ENCODE peak calls at places on chromosomes 6 and 20, in five cellular contexts. One of them, this sample, is unnamed.

GRCh38 chr6:7165002-7165735 is 57.4 kb downstream of the RREB1 start:
- DNase-seq in A549: no peak
- DNase-seq in Jurkat, Clone E6-1: no peak
- DNase-seq in mammary epithelial cell: no peak
- DNase-seq in PC-9: no peak
- DNase-seq in this sample: no peak

GRCh38 chr6:6996124-6996523 is 111.6 kb upstream of the RREB1 start:
- DNase-seq in PC-9: no peak
- DNase-seq in A549: no peak
- DNase-seq in mammary epithelial cell: no peak
- DNase-seq in Jurkat, Clone E6-1: no peak
- DNase-seq in this sample: no peak

GRCh38 chr20:9829835-9830234 is 9.0 kb downstream of the PAK5 start:
- DNase-seq in A549: no peak
- DNase-seq in mammary epithelial cell: no peak
- DNase-seq in Jurkat, Clone E6-1: no peak
- DNase-seq in PC-9: no peak
- DNase-seq in this sample: no peak

GRCh38 chr6:125818225-125818657 is 27.5 kb downstream of the NCOA7 start:
- DNase-seq in Jurkat, Clone E6-1: no peak
- DNase-seq in A549: no peak
- DNase-seq in PC-9: no peak
- DNase-seq in mammary epithelial cell: no peak
- DNase-seq in this sample: no peak

GRCh38 chr20:55415567-55416142 is 589.7 kb downstream of the CBLN4 start:
- DNase-seq in PC-9: no peak
- DNase-seq in A549: peak; percentile 13
- DNase-seq in mammary epithelial cell: peak; percentile 45
- DNase-seq in Jurkat, Clone E6-1: peak; percentile 27
- DNase-seq in this sample: no peak

GRCh38 chr20:21352703-21353102 is 44.6 kb downstream of the NKX2-4 start:
- DNase-seq in A549: no peak
- DNase-seq in Jurkat, Clone E6-1: no peak
- DNase-seq in mammary epithelial cell: no peak
- DNase-seq in PC-9: no peak
- DNase-seq in this sample: no peak

GRCh38 chr6:169926617-169927417 is 175.4 kb downstream of the ERMARD start:
- DNase-seq in mammary epithelial cell: no peak
- DNase-seq in PC-9: no peak
- DNase-seq in A549: no peak
- DNase-seq in Jurkat, Clone E6-1: no peak
- DNase-seq in this sample: no peak

GRCh38 chr6:159953091-159953581 is 15.7 kb upstream of the IGF2R start:
- DNase-seq in PC-9: no peak
- DNase-seq in A549: no peak
- DNase-seq in Jurkat, Clone E6-1: no peak
- DNase-seq in mammary epithelial cell: no peak
- DNase-seq in this sample: peak; percentile 73

GRCh38 chr20:44070139-44070900 is 116.7 kb downstream of the JPH2 start:
- DNase-seq in A549: no peak
- DNase-seq in PC-9: no peak
- DNase-seq in Jurkat, Clone E6-1: peak; percentile 91
- DNase-seq in mammary epithelial cell: no peak
- DNase-seq in this sample: no peak

GRCh38 chr6:169626169-169626833 is 75.5 kb downstream of the WDR27 start:
- DNase-seq in mammary epithelial cell: no peak
- DNase-seq in A549: no peak
- DNase-seq in Jurkat, Clone E6-1: no peak
- DNase-seq in PC-9: no peak
- DNase-seq in this sample: no peak

GRCh38 chr20:37202267-37202943 is 23.1 kb upstream of the MROH8 start:
- DNase-seq in A549: peak; percentile 72
- DNase-seq in mammary epithelial cell: peak; percentile 77
- DNase-seq in Jurkat, Clone E6-1: no peak
- DNase-seq in PC-9: peak; percentile 57
- DNase-seq in this sample: no peak

GRCh38 chr6:18528084-18528743 is 141.1 kb downstream of the RNF144B start:
- DNase-seq in mammary epithelial cell: no peak
- DNase-seq in PC-9: no peak
- DNase-seq in A549: no peak
- DNase-seq in Jurkat, Clone E6-1: no peak
- DNase-seq in this sample: no peak

GRCh38 chr6:111791415-111791814 is 81.8 kb downstream of the FYN start:
- DNase-seq in PC-9: no peak
- DNase-seq in mammary epithelial cell: no peak
- DNase-seq in A549: no peak
- DNase-seq in Jurkat, Clone E6-1: no peak
- DNase-seq in this sample: no peak

GRCh38 chr20:47032969-47033578 is 138.4 kb downstream of the EYA2 start:
- DNase-seq in Jurkat, Clone E6-1: no peak
- DNase-seq in mammary epithelial cell: no peak
- DNase-seq in PC-9: no peak
- DNase-seq in A549: no peak
- DNase-seq in this sample: no peak

GRCh38 chr6:105759015-105759414 is 327.1 kb upstream of the PRDM1 start:
- DNase-seq in mammary epithelial cell: peak; percentile 37
- DNase-seq in Jurkat, Clone E6-1: no peak
- DNase-seq in A549: no peak
- DNase-seq in PC-9: no peak
- DNase-seq in this sample: no peak

GRCh38 chr6:18179770-18180393 is 24.7 kb downstream of the KDM1B start:
- DNase-seq in Jurkat, Clone E6-1: no peak
- DNase-seq in mammary epithelial cell: no peak
- DNase-seq in A549: no peak
- DNase-seq in PC-9: no peak
- DNase-seq in this sample: peak; percentile 43

GRCh38 chr20:21564127-21564773 is 50.4 kb upstream of the NKX2-2 start:
- DNase-seq in PC-9: no peak
- DNase-seq in A549: no peak
- DNase-seq in mammary epithelial cell: no peak
- DNase-seq in Jurkat, Clone E6-1: no peak
- DNase-seq in this sample: no peak

GRCh38 chr6:147660334-147661311 is 152.1 kb downstream of the SAMD5 start:
- DNase-seq in A549: no peak
- DNase-seq in PC-9: peak; percentile 32
- DNase-seq in Jurkat, Clone E6-1: no peak
- DNase-seq in mammary epithelial cell: no peak
- DNase-seq in this sample: no peak

GRCh38 chr6:38443750-38444149 is 196.0 kb downstream of the BTBD9 start:
- DNase-seq in A549: no peak
- DNase-seq in PC-9: no peak
- DNase-seq in mammary epithelial cell: no peak
- DNase-seq in Jurkat, Clone E6-1: peak; percentile 12
- DNase-seq in this sample: no peak

GRCh38 chr20:53040678-53041674 is 68.8 kb downstream of the TSHZ2 start:
- DNase-seq in mammary epithelial cell: peak; percentile 64
- DNase-seq in Jurkat, Clone E6-1: no peak
- DNase-seq in PC-9: no peak
- DNase-seq in A549: no peak
- DNase-seq in this sample: peak; percentile 76

GRCh38 chr20:4944518-4944917 is 56.8 kb downstream of the SLC23A2 start:
- DNase-seq in mammary epithelial cell: peak; percentile 32
- DNase-seq in PC-9: no peak
- DNase-seq in A549: no peak
- DNase-seq in Jurkat, Clone E6-1: no peak
- DNase-seq in this sample: no peak

DNA sequence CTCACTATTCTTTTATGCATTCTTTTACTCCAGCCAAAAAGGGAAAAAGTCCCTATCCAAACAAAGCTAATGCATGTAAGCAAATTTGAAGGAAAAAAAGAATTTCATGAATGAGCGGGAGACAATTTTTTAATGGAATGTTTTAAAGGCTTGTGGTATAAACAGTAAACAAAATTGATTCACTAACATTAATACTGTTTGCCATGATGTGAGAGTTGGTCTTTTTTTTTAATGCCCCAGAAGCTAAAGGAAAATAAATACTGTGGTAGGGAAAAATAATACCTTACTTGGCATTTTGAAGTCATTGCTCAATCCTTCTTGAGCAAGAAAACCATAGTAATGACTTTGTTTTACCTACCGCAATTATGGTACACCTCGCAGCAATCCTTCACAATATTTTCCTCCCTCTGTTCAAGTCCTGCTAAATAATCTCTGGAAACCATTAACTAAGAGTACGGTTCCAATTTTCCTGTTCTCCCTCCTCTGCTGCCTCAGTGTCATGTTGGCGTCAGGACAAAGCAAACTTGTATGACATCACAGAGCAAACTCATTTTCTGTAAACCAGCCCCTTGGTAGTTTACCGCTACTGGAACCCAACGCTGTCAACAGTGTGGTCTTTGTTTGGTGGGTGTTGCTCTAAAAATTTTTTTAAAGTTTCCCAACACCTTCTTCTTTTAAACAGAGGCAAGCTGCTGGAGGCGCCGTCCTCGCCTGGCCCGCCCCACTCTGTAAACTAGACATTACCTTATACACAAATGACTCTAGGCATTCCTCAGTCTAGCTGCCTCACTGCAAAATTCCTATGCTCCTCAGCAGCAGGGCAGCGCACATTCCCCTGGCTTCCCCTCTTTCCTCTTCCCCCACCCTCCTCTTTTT is 78.8 kb downstream of the BACH2 start:
- DNase-seq in Jurkat, Clone E6-1: no peak
- DNase-seq in A549: peak; percentile 87
- DNase-seq in mammary epithelial cell: no peak
- DNase-seq in PC-9: no peak
- DNase-seq in this sample: no peak
- H3K4me3 ChIP-seq in Jurkat, Clone E6-1: no peak overlapping the region
- H3K4me3 ChIP-seq in A549: peak overlapping the region; percentile 27
- H3K4me3 ChIP-seq in mammary epithelial cell: peak overlapping the region; percentile 6
- H3K4me3 ChIP-seq in PC-9: peak overlapping the region; percentile 46
- H3K4me3 ChIP-seq in this sample: peak overlapping the region; percentile 36

GRCh38 chr6:12014027-12014872 is 2.1 kb downstream of the HIVEP1 start:
- DNase-seq in A549: peak; percentile 48
- DNase-seq in mammary epithelial cell: peak; percentile 80
- DNase-seq in Jurkat, Clone E6-1: no peak
- DNase-seq in PC-9: peak; percentile 20
- DNase-seq in this sample: no peak
- H3K4me3 ChIP-seq in A549: peak overlapping the region; percentile 84
- H3K4me3 ChIP-seq in mammary epithelial cell: peak overlapping the region; percentile 73
- H3K4me3 ChIP-seq in Jurkat, Clone E6-1: no peak overlapping the region
- H3K4me3 ChIP-seq in PC-9: peak overlapping the region; percentile 71
- H3K4me3 ChIP-seq in this sample: peak overlapping the region; percentile 88

GRCh38 chr6:84877515-84878210 is 113.3 kb upstream of the TBX18 start:
- DNase-seq in A549: no peak
- DNase-seq in Jurkat, Clone E6-1: no peak
- DNase-seq in mammary epithelial cell: no peak
- DNase-seq in PC-9: no peak
- DNase-seq in this sample: no peak
- H3K4me3 ChIP-seq in A549: no peak overlapping the region
- H3K4me3 ChIP-seq in Jurkat, Clone E6-1: no peak overlapping the region
- H3K4me3 ChIP-seq in mammary epithelial cell: no peak overlapping the region
- H3K4me3 ChIP-seq in PC-9: no peak overlapping the region
- H3K4me3 ChIP-seq in this sample: no peak overlapping the region

DNA sequence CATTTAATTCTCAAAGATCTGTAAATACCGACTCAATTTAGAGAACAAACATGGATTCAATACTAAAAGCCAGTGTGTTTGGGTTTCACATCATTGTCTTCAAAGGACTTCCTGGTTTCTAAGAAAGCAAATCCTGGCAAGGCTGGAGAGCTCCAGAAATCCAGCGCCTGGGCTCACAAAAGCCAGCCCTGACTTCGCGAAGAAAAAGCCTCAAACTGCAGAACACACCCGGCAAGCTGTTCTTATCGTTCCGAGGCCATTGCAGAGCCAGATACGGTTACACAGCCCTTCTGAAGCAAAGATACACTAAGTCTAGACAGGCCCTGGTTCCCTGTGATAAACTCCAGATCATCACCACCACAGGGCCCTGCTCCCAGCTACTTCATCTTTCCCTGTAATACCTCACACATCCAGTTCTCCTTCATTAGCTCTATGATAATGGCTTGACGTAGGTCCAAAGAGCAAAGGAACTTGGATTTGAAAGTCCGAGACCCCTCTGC is 19.1 kb downstream of the AGPAT4 start:
- DNase-seq in A549: no peak
- DNase-seq in mammary epithelial cell: no peak
- DNase-seq in PC-9: no peak
- DNase-seq in Jurkat, Clone E6-1: no peak
- DNase-seq in this sample: no peak
- H3K4me3 ChIP-seq in A549: no peak overlapping the region
- H3K4me3 ChIP-seq in mammary epithelial cell: no peak overlapping the region
- H3K4me3 ChIP-seq in PC-9: no peak overlapping the region
- H3K4me3 ChIP-seq in Jurkat, Clone E6-1: no peak overlapping the region
- H3K4me3 ChIP-seq in this sample: no peak overlapping the region

GRCh38 chr6:165662671-165663282 is at the start of gene PDE10A:
- DNase-seq in Jurkat, Clone E6-1: no peak
- DNase-seq in PC-9: no peak
- DNase-seq in mammary epithelial cell: peak; percentile 3
- DNase-seq in A549: peak; percentile 67
- DNase-seq in this sample: peak; percentile 28
- H3K4me3 ChIP-seq in Jurkat, Clone E6-1: no peak within 1 kb of the TSS
- H3K4me3 ChIP-seq in PC-9: no peak within 1 kb of the TSS
- H3K4me3 ChIP-seq in mammary epithelial cell: no peak within 1 kb of the TSS
- H3K4me3 ChIP-seq in A549: peak within 1 kb of the TSS; percentile 69
- H3K4me3 ChIP-seq in this sample: peak within 1 kb of the TSS; percentile 59

GRCh38 chr6:136751991-136752390 is 40.3 kb downstream of the MAP3K5 start:
- DNase-seq in A549: no peak
- DNase-seq in PC-9: no peak
- DNase-seq in Jurkat, Clone E6-1: no peak
- DNase-seq in mammary epithelial cell: no peak
- DNase-seq in this sample: no peak
- H3K4me3 ChIP-seq in A549: no peak overlapping the region
- H3K4me3 ChIP-seq in PC-9: no peak overlapping the region
- H3K4me3 ChIP-seq in Jurkat, Clone E6-1: no peak overlapping the region
- H3K4me3 ChIP-seq in mammary epithelial cell: no peak overlapping the region
- H3K4me3 ChIP-seq in this sample: no peak overlapping the region

GRCh38 chr6:97594834-97595233 is 311.8 kb upstream of the MMS22L start:
- DNase-seq in mammary epithelial cell: no peak
- DNase-seq in A549: no peak
- DNase-seq in Jurkat, Clone E6-1: no peak
- DNase-seq in PC-9: no peak
- DNase-seq in this sample: no peak
- H3K4me3 ChIP-seq in mammary epithelial cell: no peak overlapping the region
- H3K4me3 ChIP-seq in A549: no peak overlapping the region
- H3K4me3 ChIP-seq in Jurkat, Clone E6-1: no peak overlapping the region
- H3K4me3 ChIP-seq in PC-9: no peak overlapping the region
- H3K4me3 ChIP-seq in this sample: no peak overlapping the region

DNA sequence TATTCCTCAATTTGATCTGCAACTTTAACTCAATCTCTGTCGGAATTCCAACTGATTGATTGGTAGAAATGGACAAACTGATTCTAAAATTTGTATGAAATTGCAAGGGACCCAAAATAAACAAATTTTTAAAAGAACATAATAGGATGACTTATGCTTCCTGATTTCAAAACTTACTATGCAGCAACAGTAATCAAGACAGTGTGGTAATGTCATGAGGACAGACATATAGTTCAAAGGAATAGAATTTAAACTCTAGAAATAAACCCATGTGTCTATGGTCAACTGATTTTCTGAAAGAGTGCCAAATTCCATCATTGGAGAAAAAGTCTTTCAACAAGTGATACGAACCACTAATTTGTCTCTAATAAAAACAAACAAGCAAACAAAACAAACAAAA is 1320.1 kb upstream of the GJE1 start:
- DNase-seq in Jurkat, Clone E6-1: no peak
- DNase-seq in mammary epithelial cell: no peak
- DNase-seq in A549: no peak
- DNase-seq in PC-9: no peak
- DNase-seq in this sample: no peak
- H3K4me3 ChIP-seq in Jurkat, Clone E6-1: no peak overlapping the region
- H3K4me3 ChIP-seq in mammary epithelial cell: no peak overlapping the region
- H3K4me3 ChIP-seq in A549: no peak overlapping the region
- H3K4me3 ChIP-seq in PC-9: no peak overlapping the region
- H3K4me3 ChIP-seq in this sample: no peak overlapping the region

This sample was measured in tibial artery.